ENCODE peak calls at places on chromosomes 3 and 15, in four cellular contexts. One of them, this sample, is unnamed.
A peak's percentile ranks its signal among the peaks of the same experiment; 100 is the strongest.

GRCh38 chr3:5205165-5205941 is 17.8 kb downstream of the EDEM1 start:
- DNase-seq in bronchial epithelial cell: no peak
- DNase-seq in CD8-positive, alpha-beta T cell: no peak
- DNase-seq in mammary epithelial cell: no peak
- DNase-seq in this sample: no peak

GRCh38 chr15:59143281-59143680 is 38.3 kb downstream of the CCNB2 start:
- DNase-seq in bronchial epithelial cell: no peak
- DNase-seq in CD8-positive, alpha-beta T cell: no peak
- DNase-seq in mammary epithelial cell: no peak
- DNase-seq in this sample: no peak

GRCh38 chr3:27366062-27366591 is 3.1 kb downstream of the NEK10 start:
- DNase-seq in bronchial epithelial cell: no peak
- DNase-seq in CD8-positive, alpha-beta T cell: no peak
- DNase-seq in mammary epithelial cell: no peak
- DNase-seq in this sample: no peak

GRCh38 chr15:28917791-28918140 is 32.0 kb downstream of the APBA2 start:
- DNase-seq in bronchial epithelial cell: no peak
- DNase-seq in CD8-positive, alpha-beta T cell: no peak
- DNase-seq in mammary epithelial cell: no peak
- DNase-seq in this sample: no peak

GRCh38 chr15:66611257-66612053 is 45.7 kb upstream of the LCTL start:
- DNase-seq in bronchial epithelial cell: no peak
- DNase-seq in CD8-positive, alpha-beta T cell: no peak
- DNase-seq in mammary epithelial cell: no peak
- DNase-seq in this sample: no peak

GRCh38 chr3:86830566-86830965 is 160.4 kb downstream of the VGLL3 start:
- DNase-seq in bronchial epithelial cell: no peak
- DNase-seq in CD8-positive, alpha-beta T cell: no peak
- DNase-seq in mammary epithelial cell: peak; percentile 11
- DNase-seq in this sample: no peak

GRCh38 chr3:69102384-69102783 is 17.6 kb downstream of the ARL6IP5 start:
- DNase-seq in bronchial epithelial cell: no peak
- DNase-seq in CD8-positive, alpha-beta T cell: no peak
- DNase-seq in mammary epithelial cell: no peak
- DNase-seq in this sample: no peak

GRCh38 chr3:141250828-141251227 is 19.2 kb downstream of the PXYLP1 start:
- DNase-seq in bronchial epithelial cell: no peak
- DNase-seq in CD8-positive, alpha-beta T cell: no peak
- DNase-seq in mammary epithelial cell: no peak
- DNase-seq in this sample: no peak

GRCh38 chr3:112634786-112635541 is 6.0 kb downstream of the CCDC80 start:
- DNase-seq in bronchial epithelial cell: no peak
- DNase-seq in CD8-positive, alpha-beta T cell: no peak
- DNase-seq in mammary epithelial cell: no peak
- DNase-seq in this sample: no peak
- TF ChIP-seq CTCF in bronchial epithelial cell: no peak
- TF ChIP-seq CTCF in CD8-positive, alpha-beta T cell: no peak
- TF ChIP-seq CTCF in mammary epithelial cell: no peak
- TF ChIP-seq CTCF in this sample: no peak

DNA sequence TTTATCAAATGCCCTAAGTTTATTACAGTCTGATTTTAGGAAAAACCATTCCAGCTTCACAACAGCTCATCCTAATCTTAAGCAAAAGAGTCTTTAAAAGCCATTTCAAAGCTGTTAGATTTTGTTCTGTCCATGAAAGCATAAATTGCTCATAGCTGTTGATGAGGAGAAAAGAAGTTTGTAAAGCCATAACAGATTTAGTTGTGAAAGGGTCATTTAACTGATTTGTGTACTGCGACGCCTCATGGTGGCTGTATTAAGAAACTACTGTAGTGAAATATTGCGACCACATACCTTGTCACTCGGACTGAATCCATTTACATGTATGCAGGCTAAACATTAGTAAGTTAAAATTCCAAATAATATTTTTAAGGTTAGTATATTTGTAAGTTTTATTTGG is 20.9 kb downstream of the BBX start:
- DNase-seq in bronchial epithelial cell: peak; percentile 10
- DNase-seq in CD8-positive, alpha-beta T cell: no peak
- DNase-seq in mammary epithelial cell: no peak
- DNase-seq in this sample: no peak
- TF ChIP-seq CTCF in bronchial epithelial cell: no peak
- TF ChIP-seq CTCF in CD8-positive, alpha-beta T cell: no peak
- TF ChIP-seq CTCF in mammary epithelial cell: peak; percentile 27
- TF ChIP-seq CTCF in this sample: no peak

GRCh38 chr3:172752651-172753050 is 2.1 kb downstream of the ECT2 start:
- DNase-seq in bronchial epithelial cell: no peak
- DNase-seq in CD8-positive, alpha-beta T cell: no peak
- DNase-seq in mammary epithelial cell: no peak
- DNase-seq in this sample: no peak

GRCh38 chr3:172750069-172750367 is 508 bp upstream of the ECT2 start:
- DNase-seq in bronchial epithelial cell: no peak
- DNase-seq in CD8-positive, alpha-beta T cell: peak; percentile 12
- DNase-seq in mammary epithelial cell: no peak
- DNase-seq in this sample: no peak

GRCh38 chr3:172749201-172749965 is 1.1 kb upstream of the ECT2 start:
- DNase-seq in bronchial epithelial cell: peak; percentile 96
- DNase-seq in CD8-positive, alpha-beta T cell: no peak
- DNase-seq in mammary epithelial cell: peak; percentile 85
- DNase-seq in this sample: no peak

GRCh38 chr3:172751188-172751571 is 654 bp downstream of the ECT2 start:
- DNase-seq in bronchial epithelial cell: peak; percentile 27
- DNase-seq in CD8-positive, alpha-beta T cell: no peak
- DNase-seq in mammary epithelial cell: peak; percentile 33
- DNase-seq in this sample: no peak

GRCh38 chr3:172750368-172751187 is at the start of gene ECT2:
- DNase-seq in bronchial epithelial cell: peak; percentile 99
- DNase-seq in CD8-positive, alpha-beta T cell: peak; percentile 97
- DNase-seq in mammary epithelial cell: peak; percentile 100
- DNase-seq in this sample: peak; percentile 96
- TF ChIP-seq CTCF in bronchial epithelial cell: peak; percentile 83
- TF ChIP-seq CTCF in CD8-positive, alpha-beta T cell: peak; percentile 72
- TF ChIP-seq CTCF in mammary epithelial cell: peak; percentile 82
- TF ChIP-seq CTCF in this sample: peak; percentile 72

GRCh38 chr3:8503871-8504610 is 2.4 kb downstream of the LMCD1 start:
- DNase-seq in bronchial epithelial cell: no peak
- DNase-seq in CD8-positive, alpha-beta T cell: no peak
- DNase-seq in mammary epithelial cell: no peak
- DNase-seq in this sample: no peak
- TF ChIP-seq CTCF in bronchial epithelial cell: no peak
- TF ChIP-seq CTCF in CD8-positive, alpha-beta T cell: no peak
- TF ChIP-seq CTCF in mammary epithelial cell: no peak
- TF ChIP-seq CTCF in this sample: no peak

GRCh38 chr15:45224596-45225217 is 27.3 kb upstream of the SLC28A2 start:
- DNase-seq in bronchial epithelial cell: no peak
- DNase-seq in CD8-positive, alpha-beta T cell: no peak
- DNase-seq in mammary epithelial cell: no peak
- DNase-seq in this sample: no peak

GRCh38 chr15:45225506-45226273 is 26.3 kb upstream of the SLC28A2 start:
- DNase-seq in bronchial epithelial cell: no peak
- DNase-seq in CD8-positive, alpha-beta T cell: no peak
- DNase-seq in mammary epithelial cell: no peak
- DNase-seq in this sample: no peak

GRCh38 chr15:45221053-45221599 is 30.9 kb upstream of the SLC28A2 start:
- DNase-seq in bronchial epithelial cell: no peak
- DNase-seq in CD8-positive, alpha-beta T cell: no peak
- DNase-seq in mammary epithelial cell: no peak
- DNase-seq in this sample: no peak

GRCh38 chr15:45221967-45222366 is 30.1 kb upstream of the SLC28A2 start:
- DNase-seq in bronchial epithelial cell: no peak
- DNase-seq in CD8-positive, alpha-beta T cell: no peak
- DNase-seq in mammary epithelial cell: no peak
- DNase-seq in this sample: no peak
- TF ChIP-seq CTCF in bronchial epithelial cell: no peak
- TF ChIP-seq CTCF in CD8-positive, alpha-beta T cell: no peak
- TF ChIP-seq CTCF in mammary epithelial cell: no peak
- TF ChIP-seq CTCF in this sample: no peak

GRCh38 chr15:52466134-52466701 is 62.5 kb downstream of the MYO5A start:
- DNase-seq in bronchial epithelial cell: no peak
- DNase-seq in CD8-positive, alpha-beta T cell: no peak
- DNase-seq in mammary epithelial cell: no peak
- DNase-seq in this sample: no peak

GRCh38 chr15:52464040-52464439 is 64.6 kb downstream of the MYO5A start:
- DNase-seq in bronchial epithelial cell: no peak
- DNase-seq in CD8-positive, alpha-beta T cell: no peak
- DNase-seq in mammary epithelial cell: peak; percentile 21
- DNase-seq in this sample: no peak

GRCh38 chr15:52464478-52464877 is 64.2 kb downstream of the MYO5A start:
- DNase-seq in bronchial epithelial cell: no peak
- DNase-seq in CD8-positive, alpha-beta T cell: no peak
- DNase-seq in mammary epithelial cell: no peak
- DNase-seq in this sample: no peak

GRCh38 chr15:52462806-52463360 is 65.8 kb downstream of the MYO5A start:
- DNase-seq in bronchial epithelial cell: no peak
- DNase-seq in CD8-positive, alpha-beta T cell: no peak
- DNase-seq in mammary epithelial cell: no peak
- DNase-seq in this sample: no peak

GRCh38 chr15:52463638-52464037 is 65.0 kb downstream of the MYO5A start:
- DNase-seq in bronchial epithelial cell: peak; percentile 39
- DNase-seq in CD8-positive, alpha-beta T cell: no peak
- DNase-seq in mammary epithelial cell: peak; percentile 14
- DNase-seq in this sample: no peak
- TF ChIP-seq CTCF in bronchial epithelial cell: peak; percentile 11
- TF ChIP-seq CTCF in CD8-positive, alpha-beta T cell: peak; percentile 12
- TF ChIP-seq CTCF in mammary epithelial cell: peak; percentile 31
- TF ChIP-seq CTCF in this sample: peak; percentile 27

GRCh38 chr3:151219056-151219455 is 16.0 kb upstream of the GPR171 start:
- DNase-seq in bronchial epithelial cell: peak; percentile 99
- DNase-seq in CD8-positive, alpha-beta T cell: no peak
- DNase-seq in mammary epithelial cell: peak; percentile 82
- DNase-seq in this sample: no peak

GRCh38 chr3:151217208-151217607 is 14.2 kb upstream of the GPR171 start:
- DNase-seq in bronchial epithelial cell: no peak
- DNase-seq in CD8-positive, alpha-beta T cell: no peak
- DNase-seq in mammary epithelial cell: no peak
- DNase-seq in this sample: no peak

GRCh38 chr3:151216641-151217040 is 13.6 kb upstream of the GPR171 start:
- DNase-seq in bronchial epithelial cell: no peak
- DNase-seq in CD8-positive, alpha-beta T cell: no peak
- DNase-seq in mammary epithelial cell: no peak
- DNase-seq in this sample: no peak

GRCh38 chr3:151214459-151214858 is 11.4 kb upstream of the GPR171 start:
- DNase-seq in bronchial epithelial cell: no peak
- DNase-seq in CD8-positive, alpha-beta T cell: no peak
- DNase-seq in mammary epithelial cell: no peak
- DNase-seq in this sample: no peak

DNA sequence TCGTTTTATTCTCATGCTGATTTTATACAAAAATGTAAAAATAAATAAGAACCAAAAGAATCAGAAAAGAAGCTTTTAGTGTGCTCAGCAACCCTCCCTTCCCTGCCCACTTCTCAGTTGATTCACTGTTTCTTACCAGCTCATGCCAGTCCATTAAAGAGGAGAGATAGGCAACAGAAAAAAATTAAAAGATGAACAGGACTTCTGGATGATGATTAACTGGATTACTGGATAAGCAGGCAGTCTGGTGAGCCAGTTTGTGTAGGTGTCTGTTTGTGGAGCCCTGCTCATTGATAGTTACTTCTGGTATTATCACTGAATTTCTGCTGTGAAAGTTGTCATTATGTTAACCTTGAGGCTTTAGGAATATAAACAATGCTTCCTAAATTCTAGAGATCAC is 15.1 kb upstream of the GPR171 start:
- DNase-seq in bronchial epithelial cell: peak; percentile 30
- DNase-seq in CD8-positive, alpha-beta T cell: no peak
- DNase-seq in mammary epithelial cell: no peak
- DNase-seq in this sample: no peak
- TF ChIP-seq CTCF in bronchial epithelial cell: no peak
- TF ChIP-seq CTCF in CD8-positive, alpha-beta T cell: no peak
- TF ChIP-seq CTCF in mammary epithelial cell: no peak
- TF ChIP-seq CTCF in this sample: no peak

GRCh38 chr3:132254076-132254755 is 63.0 kb upstream of the ACP3 start:
- DNase-seq in bronchial epithelial cell: peak; percentile 51
- DNase-seq in CD8-positive, alpha-beta T cell: no peak
- DNase-seq in mammary epithelial cell: peak; percentile 25
- DNase-seq in this sample: no peak

GRCh38 chr3:132255041-132255745 is 62.0 kb upstream of the ACP3 start:
- DNase-seq in bronchial epithelial cell: peak; percentile 96
- DNase-seq in CD8-positive, alpha-beta T cell: no peak
- DNase-seq in mammary epithelial cell: peak; percentile 89
- DNase-seq in this sample: no peak

GRCh38 chr3:132261501-132261900 is 55.7 kb upstream of the ACP3 start:
- DNase-seq in bronchial epithelial cell: no peak
- DNase-seq in CD8-positive, alpha-beta T cell: no peak
- DNase-seq in mammary epithelial cell: no peak
- DNase-seq in this sample: no peak

GRCh38 chr3:132253262-132253878 is 63.8 kb upstream of the ACP3 start:
- DNase-seq in bronchial epithelial cell: peak; percentile 72
- DNase-seq in CD8-positive, alpha-beta T cell: no peak
- DNase-seq in mammary epithelial cell: peak; percentile 47
- DNase-seq in this sample: no peak

DNA sequence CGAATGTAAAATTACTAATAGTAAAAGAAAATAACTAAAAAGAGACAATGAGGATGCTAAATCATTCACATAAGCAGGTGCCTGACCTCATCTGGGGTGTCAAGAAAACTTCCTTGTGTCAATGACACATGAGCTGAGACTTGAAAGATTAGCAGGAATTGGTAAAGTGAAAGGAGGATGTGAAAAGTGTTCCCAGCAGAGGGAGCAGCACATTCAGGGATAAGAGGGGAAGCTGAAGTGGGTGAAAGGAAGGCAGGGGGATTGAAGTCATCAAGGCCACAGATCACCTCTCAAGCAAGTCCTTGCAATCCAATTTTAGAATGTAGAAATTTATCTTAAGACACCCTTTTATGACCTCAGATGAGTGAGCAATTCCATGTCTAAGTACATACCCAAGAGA is 60.2 kb upstream of the ACP3 start:
- DNase-seq in bronchial epithelial cell: peak; percentile 71
- DNase-seq in CD8-positive, alpha-beta T cell: no peak
- DNase-seq in mammary epithelial cell: peak; percentile 37
- DNase-seq in this sample: no peak
- TF ChIP-seq CTCF in bronchial epithelial cell: peak; percentile 61
- TF ChIP-seq CTCF in CD8-positive, alpha-beta T cell: no peak
- TF ChIP-seq CTCF in mammary epithelial cell: peak; percentile 63
- TF ChIP-seq CTCF in this sample: no peak